ENCODE peak calls at places on chromosomes 4 and X, in ten cellular contexts. X is Peyer's patch, I is fibroblast of lung, D is GM12865, Z is body of pancreas, S is sigmoid colon, O is cardiac muscle cell, E is fibroblast of pulmonary artery, L is epithelial cell of esophagus, J is H9. H is an unnamed sample.

GRCh38 chr4:184283659-184284335 is 66.1 kb upstream of the ENPP6 start:
- DNase-seq in L (no peak), E (no peak), X (no peak), S (no peak), D (peak), J (no peak), I (no peak), O (no peak), Z (no peak), H (no peak)

GRCh38 chr4:169530048-169530447 is 82.3 kb downstream of the NEK1 start:
- DNase-seq in O (no peak), S (no peak), E (no peak), D (no peak), L (peak), X (no peak), J (no peak), I (no peak), Z (no peak), H (no peak)

GRCh38 chrX:152946681-152947080 is 47.2 kb downstream of the PNMA5 start:
- DNase-seq in D (no peak), L (no peak), J (no peak), Z (no peak), E (no peak), X (no peak), I (no peak), O (no peak), S (peak), H (no peak)

GRCh38 chr4:6696611-6697010 is 2.9 kb downstream of the S100P start:
- DNase-seq in D (no peak), J (no peak), S (no peak), Z (no peak), L (peak), O (no peak), E (no peak), X (peak), I (no peak), H (no peak)

GRCh38 chrX:40644821-40645358 is 2.5 kb downstream of the CXorf38 start:
- DNase-seq in L (peak), Z (peak), D (peak), S (peak), O (no peak), X (peak), I (peak), E (peak), J (no peak), H (peak)

GRCh38 chr4:152937535-152938236 is 1.6 kb downstream of the FHDC1 start:
- DNase-seq in E (no peak), L (peak), I (peak), S (no peak), J (no peak), X (no peak), D (peak), O (peak), Z (peak), H (peak)

GRCh38 chr4:158807696-158808095 is 38.9 kb downstream of the FNIP2 start:
- DNase-seq in S (no peak), J (no peak), D (no peak), O (no peak), I (no peak), X (no peak), E (no peak), L (no peak), Z (no peak), H (no peak)

GRCh38 chrX:29491659-29492058 is 723.7 kb upstream of the MAGEB2 start:
- DNase-seq in J (no peak), D (no peak), L (no peak), Z (no peak), O (no peak), X (no peak), S (no peak), I (no peak), E (no peak), H (no peak)

GRCh38 chrX:110038900-110039299 is 36.0 kb downstream of the TMEM164 start:
- DNase-seq in E (no peak), I (no peak), D (no peak), L (no peak), S (no peak), J (no peak), X (no peak), O (no peak), Z (no peak), H (no peak)

GRCh38 chr4:164772076-164772475 is 18.1 kb downstream of the SMIM31 start:
- DNase-seq in S (no peak), X (no peak), Z (no peak), D (no peak), J (peak), O (no peak), L (no peak), E (no peak), I (no peak), H (no peak)

GRCh38 chr4:164771088-164771487 is 17.2 kb downstream of the SMIM31 start:
- DNase-seq in E (no peak), S (no peak), O (no peak), J (no peak), I (peak), Z (no peak), D (no peak), L (no peak), X (no peak), H (no peak)

GRCh38 chr4:164770051-164770724 is 16.3 kb downstream of the SMIM31 start:
- DNase-seq in J (no peak), I (no peak), X (no peak), Z (no peak), S (no peak), O (no peak), E (no peak), L (no peak), D (no peak), H (no peak)

GRCh38 chr4:164765096-164765495 is 11.2 kb downstream of the SMIM31 start:
- DNase-seq in D (no peak), E (no peak), I (no peak), L (no peak), Z (no peak), X (no peak), S (no peak), J (no peak), O (no peak), H (no peak)

DNA sequence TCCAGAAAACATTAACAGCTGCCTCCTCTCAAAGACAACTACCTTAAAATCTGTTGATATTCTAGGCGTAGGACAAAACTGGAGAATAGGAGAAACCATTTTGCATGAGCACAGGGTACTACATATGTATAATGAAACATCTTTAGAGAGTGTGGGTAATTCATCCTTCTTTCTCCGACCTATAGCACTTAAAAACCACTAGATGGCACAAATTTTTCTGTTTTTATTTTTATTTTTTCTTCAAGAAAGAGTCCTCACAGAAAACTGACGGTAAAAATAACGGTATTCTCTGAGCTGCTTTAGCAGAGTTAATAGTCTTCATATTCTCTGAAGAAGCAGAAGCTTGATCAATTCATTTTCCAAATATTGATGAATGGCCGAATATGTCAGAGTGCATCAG is 14.6 kb downstream of the SMIM31 start:
- DNase-seq in O (no peak), I (peak), D (peak), J (no peak), E (peak), Z (no peak), X (no peak), S (no peak), L (peak), H (no peak)
- TF ChIP-seq CTCF in O (peak), I (no peak), D (peak), J (peak), E (peak), Z (no peak), X (peak), S (no peak), L (no peak), H (no peak)

DNA sequence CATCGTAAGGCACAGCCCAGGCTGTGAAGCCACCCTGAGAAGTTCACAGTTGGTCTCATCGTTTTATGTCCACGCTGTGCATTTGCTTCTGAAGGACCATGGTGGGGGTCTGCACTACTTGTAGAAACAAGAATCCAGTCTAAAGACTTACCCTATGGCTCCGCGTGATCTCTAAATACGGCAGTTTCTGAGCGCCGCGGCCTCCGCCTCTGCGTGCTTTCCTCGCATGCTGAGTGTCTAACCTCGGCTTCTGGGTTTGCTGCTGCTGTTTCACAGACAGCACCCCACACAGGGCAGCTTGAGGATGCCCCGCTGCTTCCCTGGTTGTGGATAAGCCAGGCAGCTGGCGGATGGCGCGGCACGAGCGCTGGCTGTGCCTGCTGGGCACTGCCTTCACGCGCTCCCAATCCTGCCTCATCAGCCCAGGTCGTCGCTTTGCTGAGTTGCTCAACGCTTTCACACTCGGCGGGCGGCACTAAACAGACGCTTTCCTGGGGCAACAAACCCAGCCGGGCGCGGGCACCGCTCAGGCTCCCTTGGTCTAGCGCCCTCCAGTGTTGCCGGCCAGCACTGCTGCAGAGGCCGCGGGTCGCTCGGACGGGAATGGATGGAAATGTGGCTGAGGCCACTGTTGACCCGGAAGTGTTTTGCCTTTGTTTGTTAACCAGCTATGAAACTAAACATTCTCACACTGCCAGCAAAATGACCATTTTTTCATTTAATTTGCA is 39.2 kb downstream of the FGFRL1 start:
- DNase-seq in Z (no peak), I (peak), L (no peak), D (no peak), J (peak), S (peak), X (peak), E (no peak), O (no peak), H (no peak)
- TF ChIP-seq CTCF in Z (no peak), I (peak), L (no peak), D (no peak), J (peak), S (no peak), X (peak), E (no peak), O (peak), H (no peak)

DNA sequence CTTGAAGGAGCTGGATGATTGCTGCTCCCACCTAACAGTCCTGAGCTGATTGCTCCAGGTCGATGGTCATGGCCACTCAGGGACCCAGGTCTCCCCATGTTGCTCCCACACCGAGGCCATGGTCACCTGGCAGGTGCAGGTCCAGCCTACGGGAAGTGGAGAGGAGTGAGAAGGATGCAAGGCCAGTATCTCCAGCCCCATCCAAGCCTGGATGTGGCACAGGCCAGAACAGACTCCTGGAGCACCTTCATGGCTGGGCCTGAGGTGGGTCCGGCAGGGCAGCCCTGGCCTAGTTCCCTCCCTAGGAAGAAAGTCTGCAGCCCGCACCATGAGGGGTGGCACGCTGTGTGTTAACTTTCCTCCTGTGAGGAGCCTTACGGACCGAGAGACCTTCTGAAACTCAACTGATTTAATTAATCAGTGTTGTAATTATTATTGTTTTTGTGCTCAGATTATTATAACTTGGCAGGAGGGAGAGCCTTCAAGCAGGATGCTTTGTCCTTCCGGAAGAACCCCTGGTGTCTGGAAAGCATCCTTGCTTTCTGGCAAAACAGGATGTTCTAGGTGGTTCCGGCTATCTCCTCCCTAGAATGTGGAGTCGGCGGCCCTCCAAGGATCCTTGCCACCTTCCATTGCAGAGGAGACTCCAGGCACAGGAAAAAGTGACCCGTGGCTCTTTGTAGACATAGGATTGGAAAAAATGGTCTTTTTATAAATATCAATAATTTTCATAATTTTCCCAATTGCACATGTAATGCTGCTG is 92.3 kb upstream of the ADRA2C start:
- DNase-seq in O (no peak), J (no peak), D (no peak), S (peak), E (no peak), Z (no peak), L (no peak), X (no peak), I (no peak), H (no peak)
- TF ChIP-seq CTCF in O (no peak), J (no peak), D (no peak), S (no peak), E (no peak), Z (no peak), L (no peak), X (no peak), I (no peak), H (no peak)

GRCh38 chrX:154092371-154092770 is 5.1 kb downstream of the MECP2 start:
- DNase-seq in D (no peak), L (no peak), I (no peak), X (no peak), O (no peak), Z (no peak), J (no peak), S (no peak), E (no peak), H (no peak)
- TF ChIP-seq CTCF in D (no peak), L (no peak), I (no peak), X (no peak), O (no peak), Z (no peak), J (no peak), S (no peak), E (no peak), H (no peak)